ENCODE peak calls at places on chromosomes 7 and 10, in five cellular contexts. R is glutamatergic neuron; M is activated CD8-positive, alpha-beta memory T cell treated with anti-CD3 and anti-CD28 coated beads, Interleukin-2, amount 50 U/mL, for 4 hours; W is brain microvascular endothelial cell; N is endothelial cell. D is an unnamed sample.

GRCh38 chr10:129800-130199 is 5.5 kb upstream of the ZMYND11 start:
- DNase-seq in R (no peak), M (no peak), W (no peak), N (no peak), D (no peak)

GRCh38 chr10:113679463-113680171 is at the start of gene CASP7:
- DNase-seq in R (peak), M (peak), W (peak), N (peak), D (peak)

GRCh38 chr10:53843691-53844362 is 957.2 kb downstream of the PCDH15 start:
- DNase-seq in R (no peak), M (no peak), W (no peak), N (no peak), D (no peak)

GRCh38 chr7:95440394-95441038 is 5.7 kb upstream of the PON2 start:
- DNase-seq in R (no peak), M (no peak), W (no peak), N (no peak), D (no peak)

GRCh38 chr10:17144757-17145156 is 15.1 kb upstream of the CUBN start:
- DNase-seq in R (no peak), M (peak), W (no peak), N (no peak), D (no peak)

GRCh38 chr7:100490483-100491191 is 6.9 kb downstream of the NYAP1 start:
- DNase-seq in R (no peak), M (no peak), W (no peak), N (no peak), D (no peak)

GRCh38 chr10:63465293-63466167 is at the start of gene JMJD1C:
- DNase-seq in R (peak), M (peak), W (peak), N (peak), D (peak)

GRCh38 chr10:78688945-78689935 is 379.5 kb upstream of the ZMIZ1 start:
- DNase-seq in R (peak), M (no peak), W (no peak), N (no peak), D (no peak)

GRCh38 chr7:148288592-148289151 is 301.9 kb upstream of the C7orf33 start:
- DNase-seq in R (no peak), M (no peak), W (no peak), N (no peak), D (no peak)

GRCh38 chr7:33423646-33424020 is 294.3 kb downstream of the BBS9 start:
- DNase-seq in R (no peak), M (no peak), W (no peak), N (peak), D (peak)

GRCh38 chr10:35913628-35914027 is 271.5 kb upstream of the FZD8 start:
- DNase-seq in R (no peak), M (no peak), W (no peak), N (no peak), D (peak)

GRCh38 chr7:72919256-72919775 is 5.6 kb upstream of the POM121 start:
- DNase-seq in R (no peak), M (no peak), W (no peak), N (no peak), D (no peak)